ENCODE peak calls at places on chromosomes 7 and 10, in five cellular contexts. One of them, this sample, is unnamed.

GRCh38 chr10:17768506-17768905 is 16.5 kb downstream of the TMEM236 start:
- DNase-seq in heart left ventricle: no peak
- DNase-seq in OCI-LY7: no peak
- DNase-seq in CD8-positive, alpha-beta T cell: no peak
- DNase-seq in A549: no peak
- DNase-seq in this sample: no peak

GRCh38 chr10:102674566-102674965 is 30.3 kb downstream of the TRIM8 start:
- DNase-seq in OCI-LY7: no peak
- DNase-seq in CD8-positive, alpha-beta T cell: no peak
- DNase-seq in heart left ventricle: no peak
- DNase-seq in A549: no peak
- DNase-seq in this sample: peak

GRCh38 chr7:12524794-12525386 is 45.6 kb upstream of the SCIN start:
- DNase-seq in OCI-LY7: peak
- DNase-seq in CD8-positive, alpha-beta T cell: no peak
- DNase-seq in A549: peak
- DNase-seq in heart left ventricle: no peak
- DNase-seq in this sample: no peak

GRCh38 chr7:133796778-133797177 is 330.4 kb upstream of the LRGUK start:
- DNase-seq in heart left ventricle: no peak
- DNase-seq in CD8-positive, alpha-beta T cell: no peak
- DNase-seq in OCI-LY7: no peak
- DNase-seq in A549: no peak
- DNase-seq in this sample: no peak

GRCh38 chr10:3892440-3893101 is 107.6 kb upstream of the KLF6 start:
- DNase-seq in heart left ventricle: no peak
- DNase-seq in A549: no peak
- DNase-seq in CD8-positive, alpha-beta T cell: peak
- DNase-seq in OCI-LY7: no peak
- DNase-seq in this sample: no peak

GRCh38 chr7:79936281-79936983 is 198.2 kb upstream of the GNAI1 start:
- DNase-seq in heart left ventricle: no peak
- DNase-seq in OCI-LY7: no peak
- DNase-seq in CD8-positive, alpha-beta T cell: no peak
- DNase-seq in A549: no peak
- DNase-seq in this sample: no peak

GRCh38 chr10:102241444-102242117 is at the start of gene PITX3:
- DNase-seq in heart left ventricle: peak
- DNase-seq in A549: peak
- DNase-seq in CD8-positive, alpha-beta T cell: peak
- DNase-seq in OCI-LY7: peak
- DNase-seq in this sample: peak

GRCh38 chr10:131252586-131253276 is 58.8 kb downstream of the TCERG1L start:
- DNase-seq in A549: no peak
- DNase-seq in heart left ventricle: no peak
- DNase-seq in CD8-positive, alpha-beta T cell: no peak
- DNase-seq in OCI-LY7: no peak
- DNase-seq in this sample: no peak

GRCh38 chr10:17126327-17126726 is 3.3 kb downstream of the CUBN start:
- DNase-seq in heart left ventricle: no peak
- DNase-seq in CD8-positive, alpha-beta T cell: no peak
- DNase-seq in A549: no peak
- DNase-seq in OCI-LY7: no peak
- DNase-seq in this sample: no peak

GRCh38 chr10:32166365-32166764 is 110.1 kb upstream of the KIF5B start:
- DNase-seq in CD8-positive, alpha-beta T cell: no peak
- DNase-seq in OCI-LY7: no peak
- DNase-seq in heart left ventricle: no peak
- DNase-seq in A549: no peak
- DNase-seq in this sample: no peak

GRCh38 chr7:36777062-36777461 is 52.8 kb upstream of the AOAH start:
- DNase-seq in A549: no peak
- DNase-seq in CD8-positive, alpha-beta T cell: peak
- DNase-seq in heart left ventricle: no peak
- DNase-seq in OCI-LY7: no peak
- DNase-seq in this sample: no peak

GRCh38 chr10:53401536-53401935 is 629.0 kb upstream of the MBL2 start:
- DNase-seq in OCI-LY7: no peak
- DNase-seq in heart left ventricle: no peak
- DNase-seq in CD8-positive, alpha-beta T cell: no peak
- DNase-seq in A549: no peak
- DNase-seq in this sample: no peak

DNA sequence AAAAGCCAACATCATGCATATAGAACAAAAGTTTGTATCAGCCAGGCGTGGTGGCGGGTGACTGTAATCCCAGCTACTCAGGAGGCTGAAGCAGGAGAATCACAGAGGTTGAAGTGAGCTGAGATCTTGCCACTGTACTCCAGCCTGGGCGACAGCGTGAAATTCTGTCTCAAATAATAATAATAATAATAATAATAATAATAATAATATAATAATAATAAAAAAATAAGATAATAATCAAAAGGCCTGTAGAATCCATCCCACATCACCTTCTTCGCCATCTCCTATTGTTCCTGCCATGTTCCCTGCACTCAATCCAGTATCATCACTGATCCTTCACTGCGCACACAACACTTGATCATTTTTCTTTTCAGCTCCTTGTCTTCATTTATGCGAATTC is 619.3 kb upstream of the ADARB2 start:
- DNase-seq in CD8-positive, alpha-beta T cell: no peak
- DNase-seq in A549: no peak
- DNase-seq in OCI-LY7: no peak
- DNase-seq in heart left ventricle: no peak
- DNase-seq in this sample: no peak
- H3K27ac ChIP-seq in CD8-positive, alpha-beta T cell: no peak
- H3K27ac ChIP-seq in A549: no peak
- H3K27ac ChIP-seq in OCI-LY7: no peak
- H3K27ac ChIP-seq in heart left ventricle: no peak
- H3K27ac ChIP-seq in this sample: no peak

GRCh38 chr7:94396044-94396443 is 1.3 kb downstream of the COL1A2 start:
- DNase-seq in heart left ventricle: no peak
- DNase-seq in CD8-positive, alpha-beta T cell: no peak
- DNase-seq in OCI-LY7: no peak
- DNase-seq in A549: no peak
- DNase-seq in this sample: no peak
- H3K27ac ChIP-seq in heart left ventricle: peak
- H3K27ac ChIP-seq in CD8-positive, alpha-beta T cell: no peak
- H3K27ac ChIP-seq in OCI-LY7: no peak
- H3K27ac ChIP-seq in A549: no peak
- H3K27ac ChIP-seq in this sample: no peak

GRCh38 chr10:112362833-112363232 is 11.1 kb upstream of the ACSL5 start:
- DNase-seq in CD8-positive, alpha-beta T cell: no peak
- DNase-seq in heart left ventricle: peak
- DNase-seq in OCI-LY7: no peak
- DNase-seq in A549: no peak
- DNase-seq in this sample: no peak
- H3K27ac ChIP-seq in CD8-positive, alpha-beta T cell: no peak
- H3K27ac ChIP-seq in heart left ventricle: peak
- H3K27ac ChIP-seq in OCI-LY7: no peak
- H3K27ac ChIP-seq in A549: no peak
- H3K27ac ChIP-seq in this sample: no peak

GRCh38 chr10:122505011-122505410 is 43.7 kb downstream of the HTRA1 start:
- DNase-seq in OCI-LY7: no peak
- DNase-seq in A549: no peak
- DNase-seq in CD8-positive, alpha-beta T cell: no peak
- DNase-seq in heart left ventricle: no peak
- DNase-seq in this sample: no peak
- H3K27ac ChIP-seq in OCI-LY7: no peak
- H3K27ac ChIP-seq in A549: peak
- H3K27ac ChIP-seq in CD8-positive, alpha-beta T cell: no peak
- H3K27ac ChIP-seq in heart left ventricle: no peak
- H3K27ac ChIP-seq in this sample: peak

DNA sequence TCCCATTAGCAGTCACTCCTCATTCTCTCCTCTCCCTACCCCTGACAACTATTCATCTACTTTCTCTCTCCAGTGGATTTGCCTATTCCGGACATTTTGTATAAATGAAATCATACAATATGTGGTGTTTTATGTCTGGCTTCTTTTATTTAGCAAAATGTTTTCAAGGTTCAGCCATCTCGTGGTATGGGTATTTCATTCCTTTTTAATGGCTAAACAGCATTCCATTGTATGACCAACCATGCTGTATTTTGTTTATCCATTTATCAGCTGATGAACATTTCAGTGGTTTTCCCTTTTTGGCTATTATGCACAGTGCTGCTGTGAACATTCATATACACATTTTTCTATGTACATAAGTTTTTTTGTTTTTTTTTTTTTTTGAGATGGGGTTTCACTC is 34.9 kb downstream of the ENTPD7 start:
- DNase-seq in heart left ventricle: no peak
- DNase-seq in A549: no peak
- DNase-seq in CD8-positive, alpha-beta T cell: no peak
- DNase-seq in OCI-LY7: no peak
- DNase-seq in this sample: no peak
- H3K27ac ChIP-seq in heart left ventricle: no peak
- H3K27ac ChIP-seq in A549: no peak
- H3K27ac ChIP-seq in CD8-positive, alpha-beta T cell: no peak
- H3K27ac ChIP-seq in OCI-LY7: no peak
- H3K27ac ChIP-seq in this sample: no peak

GRCh38 chr7:55351263-55351662 is 13.9 kb upstream of the LANCL2 start:
- DNase-seq in A549: no peak
- DNase-seq in OCI-LY7: no peak
- DNase-seq in CD8-positive, alpha-beta T cell: no peak
- DNase-seq in heart left ventricle: no peak
- DNase-seq in this sample: no peak
- H3K27ac ChIP-seq in A549: no peak
- H3K27ac ChIP-seq in OCI-LY7: no peak
- H3K27ac ChIP-seq in CD8-positive, alpha-beta T cell: no peak
- H3K27ac ChIP-seq in heart left ventricle: no peak
- H3K27ac ChIP-seq in this sample: no peak

GRCh38 chr10:42640610-42641229 is 2.4 kb upstream of the ZNF33B start:
- DNase-seq in A549: peak
- DNase-seq in CD8-positive, alpha-beta T cell: no peak
- DNase-seq in OCI-LY7: no peak
- DNase-seq in heart left ventricle: no peak
- DNase-seq in this sample: no peak
- H3K27ac ChIP-seq in A549: no peak
- H3K27ac ChIP-seq in CD8-positive, alpha-beta T cell: no peak
- H3K27ac ChIP-seq in OCI-LY7: no peak
- H3K27ac ChIP-seq in heart left ventricle: no peak
- H3K27ac ChIP-seq in this sample: no peak

GRCh38 chr7:31955641-31956040 is 114.6 kb downstream of the PDE1C start:
- DNase-seq in CD8-positive, alpha-beta T cell: no peak
- DNase-seq in OCI-LY7: no peak
- DNase-seq in heart left ventricle: no peak
- DNase-seq in A549: peak
- DNase-seq in this sample: no peak

GRCh38 chr7:31955021-31955420 is 115.2 kb downstream of the PDE1C start:
- DNase-seq in CD8-positive, alpha-beta T cell: no peak
- DNase-seq in heart left ventricle: no peak
- DNase-seq in OCI-LY7: no peak
- DNase-seq in A549: peak
- DNase-seq in this sample: no peak

GRCh38 chr7:31958216-31958615 is 112.0 kb downstream of the PDE1C start:
- DNase-seq in heart left ventricle: no peak
- DNase-seq in OCI-LY7: no peak
- DNase-seq in CD8-positive, alpha-beta T cell: no peak
- DNase-seq in A549: no peak
- DNase-seq in this sample: no peak

GRCh38 chr7:31957756-31958155 is 112.5 kb downstream of the PDE1C start:
- DNase-seq in CD8-positive, alpha-beta T cell: no peak
- DNase-seq in heart left ventricle: no peak
- DNase-seq in A549: no peak
- DNase-seq in OCI-LY7: no peak
- DNase-seq in this sample: no peak

GRCh38 chr7:31957090-31957720 is 113.0 kb downstream of the PDE1C start:
- DNase-seq in A549: peak
- DNase-seq in OCI-LY7: no peak
- DNase-seq in heart left ventricle: no peak
- DNase-seq in CD8-positive, alpha-beta T cell: no peak
- DNase-seq in this sample: no peak
- H3K27ac ChIP-seq in A549: peak
- H3K27ac ChIP-seq in OCI-LY7: no peak
- H3K27ac ChIP-seq in heart left ventricle: no peak
- H3K27ac ChIP-seq in CD8-positive, alpha-beta T cell: no peak
- H3K27ac ChIP-seq in this sample: no peak

DNA sequence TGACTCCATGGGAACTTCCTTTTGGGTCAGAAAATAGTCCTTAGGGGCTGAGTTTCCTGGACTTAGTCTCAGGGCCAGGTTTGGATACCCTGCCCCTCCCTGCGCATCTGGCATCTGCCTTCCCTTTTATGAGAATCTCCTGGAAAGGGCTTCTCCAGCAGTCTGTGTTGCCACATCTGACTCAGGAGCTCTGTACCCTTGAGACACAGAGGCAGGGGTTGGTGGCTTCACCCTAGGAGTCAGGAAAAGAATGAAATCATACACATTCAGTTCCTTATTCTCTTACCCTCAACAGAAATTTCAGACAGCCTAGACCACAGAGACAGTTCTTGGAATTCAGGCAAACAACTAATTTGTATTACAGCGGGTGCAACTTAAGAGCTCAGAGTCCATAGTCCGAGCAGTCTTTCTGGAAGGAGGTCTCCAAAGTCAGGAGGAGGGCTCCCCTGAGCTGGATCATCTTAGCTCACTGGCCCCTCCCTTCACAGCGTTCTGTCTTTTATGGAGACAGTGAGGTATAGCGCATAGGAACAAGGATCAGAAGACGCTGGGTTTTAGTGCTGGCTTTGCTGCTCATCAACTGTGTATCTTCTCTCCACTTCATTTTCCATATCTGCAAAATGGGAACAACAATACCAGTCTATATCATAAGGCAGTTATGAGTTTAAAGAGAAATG is 3.0 kb upstream of the PLAU start:
- DNase-seq in heart left ventricle: peak
- DNase-seq in OCI-LY7: no peak
- DNase-seq in CD8-positive, alpha-beta T cell: no peak
- DNase-seq in A549: peak
- DNase-seq in this sample: no peak
- H3K27ac ChIP-seq in heart left ventricle: peak
- H3K27ac ChIP-seq in OCI-LY7: no peak
- H3K27ac ChIP-seq in CD8-positive, alpha-beta T cell: no peak
- H3K27ac ChIP-seq in A549: peak
- H3K27ac ChIP-seq in this sample: no peak

GRCh38 chr10:28678687-28679457 is 1.6 kb downstream of the BAMBI start:
- DNase-seq in heart left ventricle: no peak
- DNase-seq in OCI-LY7: peak
- DNase-seq in CD8-positive, alpha-beta T cell: no peak
- DNase-seq in A549: no peak
- DNase-seq in this sample: no peak
- H3K27ac ChIP-seq in heart left ventricle: peak
- H3K27ac ChIP-seq in OCI-LY7: peak
- H3K27ac ChIP-seq in CD8-positive, alpha-beta T cell: no peak
- H3K27ac ChIP-seq in A549: peak
- H3K27ac ChIP-seq in this sample: peak

This sample was measured in substantia nigra.